ENCODE peak calls at places on chromosomes 16 and 17, in six cellular contexts. K is thoracic aorta; F is cardiac muscle cell; P is CD8-positive, alpha-beta memory T cell; C is NT2/D1; Q is neural progenitor cell. G is an unnamed sample. For H3K27me3, the result is how much of the 10 kb centered on the place peaks cover.

GRCh38 chr16:76780556-76780955 is 410.4 kb upstream of the MON1B start:
- DNase-seq in K (no peak), F (no peak), P (no peak), C (no peak), Q (no peak), G (no peak)

GRCh38 chr17:50146927-50147640 is 3.4 kb downstream of the PPP1R9B start:
- DNase-seq in K (no peak), F (no peak), P (no peak), C (no peak), Q (no peak), G (peak)

GRCh38 chr16:5257462-5257861 is 159.9 kb upstream of the EEF2KMT start:
- DNase-seq in K (no peak), F (no peak), P (no peak), C (no peak), Q (no peak), G (no peak)

GRCh38 chr16:50644730-50645129 is 36.4 kb downstream of the SNX20 start:
- DNase-seq in K (no peak), F (peak), P (peak), C (no peak), Q (peak), G (peak)

GRCh38 chr17:10651927-10652326 is 5.2 kb downstream of the MYH3 start:
- DNase-seq in K (no peak), F (no peak), P (no peak), C (no peak), Q (no peak), G (no peak)

GRCh38 chr17:29237476-29238132 is 9.1 kb upstream of the CRYBA1 start:
- DNase-seq in K (no peak), F (no peak), P (no peak), C (no peak), Q (no peak), G (no peak)

GRCh38 chr17:57629470-57629869 is 115.6 kb downstream of the CCDC182 start:
- DNase-seq in K (no peak), F (no peak), P (no peak), C (no peak), Q (no peak), G (no peak)

GRCh38 chr16:2028620-2029220 is 2.0 kb downstream of the NHERF2 start:
- DNase-seq in K (no peak), F (no peak), P (no peak), C (no peak), Q (no peak), G (no peak)

GRCh38 chr17:4537451-4538235 is 17.5 kb downstream of the MYBBP1A start:
- DNase-seq in K (no peak), F (no peak), P (no peak), C (no peak), Q (no peak), G (no peak)

GRCh38 chr16:84547539-84548058 is 43.1 kb upstream of the MEAK7 start:
- DNase-seq in K (no peak), F (peak), P (no peak), C (no peak), Q (peak), G (no peak)

GRCh38 chr17:33267279-33267790 is 25.8 kb downstream of the ASIC2 start:
- DNase-seq in K (no peak), F (no peak), P (no peak), C (no peak), Q (no peak), G (no peak)

GRCh38 chr17:78484300-78485159 is 92.7 kb downstream of the DNAH17 start:
- DNase-seq in K (no peak), F (peak), P (peak), C (no peak), Q (peak), G (peak)

GRCh38 chr16:15653227-15653626 is 3.2 kb downstream of the NDE1 start:
- DNase-seq in K (no peak), F (no peak), P (no peak), C (no peak), Q (no peak), G (no peak)

GRCh38 chr17:67582632-67583230 is 135.0 kb upstream of the NOL11 start:
- DNase-seq in K (no peak), F (no peak), P (no peak), C (no peak), Q (no peak), G (no peak)

GRCh38 chr17:2598166-2598565 is 4.7 kb downstream of the PAFAH1B1 start:
- DNase-seq in K (no peak), F (no peak), P (no peak), C (no peak), Q (no peak), G (no peak)

GRCh38 chr17:7184091-7184488 is 4.9 kb upstream of the ASGR1 start:
- DNase-seq in K (no peak), F (no peak), P (no peak), C (no peak), Q (no peak), G (no peak)

GRCh38 chr17:83199500-83200201 is 120.2 kb downstream of the METRNL start:
- DNase-seq in K (peak), F (no peak), P (peak), C (no peak), Q (no peak), G (no peak)

GRCh38 chr16:1560866-1561265 is 27.4 kb downstream of the TMEM204 start:
- DNase-seq in K (no peak), F (no peak), P (no peak), C (no peak), Q (no peak), G (no peak)

GRCh38 chr17:50633683-50634082 is 998 bp upstream of the ABCC3 start:
- DNase-seq in K (no peak), F (no peak), P (no peak), C (no peak), Q (no peak), G (no peak)

GRCh38 chr17:74763565-74764387 is 12.4 kb downstream of the NAT9 start:
- DNase-seq in K (no peak), F (peak), P (no peak), C (no peak), Q (peak), G (peak)

GRCh38 chr16:29982560-29983419 is 9.1 kb downstream of the TAOK2 start:
- DNase-seq in K (no peak), F (no peak), P (no peak), C (no peak), Q (no peak), G (peak)

GRCh38 chr16:723695-724094 is 2.5 kb downstream of the CCDC78 start:
- DNase-seq in K (no peak), F (no peak), P (no peak), C (no peak), Q (no peak), G (no peak)

GRCh38 chr16:19808061-19808621 is 76.5 kb downstream of the GPRC5B start:
- DNase-seq in K (no peak), F (peak), P (no peak), C (no peak), Q (peak), G (no peak)

GRCh38 chr16:12538667-12539081 is 265.0 kb downstream of the CPPED1 start:
- DNase-seq in K (no peak), F (no peak), P (no peak), C (no peak), Q (no peak), G (no peak)

GRCh38 chr16:17454331-17454730 is 16.4 kb downstream of the XYLT1 start:
- DNase-seq in K (no peak), F (no peak), P (no peak), C (no peak), Q (no peak), G (no peak)

GRCh38 chr16:5010576-5011329 is 23.0 kb downstream of the NAGPA start:
- DNase-seq in K (no peak), F (no peak), P (no peak), C (no peak), Q (peak), G (peak)

GRCh38 chr16:27177031-27177774 is 26.1 kb upstream of the KDM8 start:
- DNase-seq in K (no peak), F (no peak), P (no peak), C (no peak), Q (no peak), G (no peak)

GRCh38 chr16:12158428-12158827 is 181.9 kb downstream of the SNX29 start:
- DNase-seq in K (no peak), F (no peak), P (no peak), C (no peak), Q (no peak), G (no peak)

DNA sequence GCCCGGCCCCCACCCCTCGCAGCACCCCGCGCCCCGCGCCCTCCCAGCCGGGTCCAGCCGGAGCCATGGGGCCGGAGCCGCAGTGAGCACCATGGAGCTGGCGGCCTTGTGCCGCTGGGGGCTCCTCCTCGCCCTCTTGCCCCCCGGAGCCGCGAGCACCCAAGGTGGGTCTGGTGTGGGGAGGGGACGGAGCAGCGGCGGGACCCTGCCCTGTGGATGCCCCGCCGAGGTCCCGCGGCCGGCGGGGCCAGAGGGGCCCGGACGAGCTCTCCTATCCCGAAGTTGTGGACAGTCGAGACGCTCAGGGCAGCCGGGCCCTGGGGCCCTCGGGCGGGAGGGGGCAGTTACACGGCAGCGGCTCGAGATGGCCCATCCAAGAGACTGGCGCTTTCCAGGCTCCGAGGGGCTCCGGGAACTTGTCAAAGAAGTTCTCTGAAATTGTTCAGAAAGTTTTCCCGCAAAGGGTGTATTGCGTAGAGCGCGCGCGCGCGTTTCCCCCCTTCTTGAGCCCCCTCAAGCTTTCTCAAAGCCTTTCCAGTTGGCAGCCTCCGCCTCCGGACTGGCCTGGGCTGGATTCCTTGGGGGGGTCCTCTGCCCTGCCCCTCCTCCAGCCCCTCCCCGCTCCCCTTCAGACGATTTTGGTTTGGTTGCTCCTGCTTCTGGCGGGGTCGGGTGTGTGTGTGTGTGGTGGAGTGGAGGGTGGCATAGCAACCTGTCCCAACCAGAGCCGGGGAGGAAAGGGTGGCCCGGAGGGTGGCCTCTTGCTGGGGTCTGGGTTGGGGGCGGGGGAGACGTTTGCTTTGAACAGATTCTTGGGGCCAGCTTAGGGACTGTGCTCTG is 504 bp downstream of the ERBB2 start:
- DNase-seq in K (no peak), F (peak), P (no peak), C (no peak), Q (peak), G (peak)
- H3K4me3 ChIP-seq in K (peak), F (peak), P (no peak), C (peak), Q (peak), G (peak)

GRCh38 chr17:44540246-44541084 is 16.8 kb upstream of the FZD2 start:
- DNase-seq in K (no peak), F (no peak), P (no peak), C (no peak), Q (no peak), G (peak)
- H3K27me3 ChIP-seq in K (under half), F (under half), P (under half), C (under half), Q (under half), G (half or more)

DNA sequence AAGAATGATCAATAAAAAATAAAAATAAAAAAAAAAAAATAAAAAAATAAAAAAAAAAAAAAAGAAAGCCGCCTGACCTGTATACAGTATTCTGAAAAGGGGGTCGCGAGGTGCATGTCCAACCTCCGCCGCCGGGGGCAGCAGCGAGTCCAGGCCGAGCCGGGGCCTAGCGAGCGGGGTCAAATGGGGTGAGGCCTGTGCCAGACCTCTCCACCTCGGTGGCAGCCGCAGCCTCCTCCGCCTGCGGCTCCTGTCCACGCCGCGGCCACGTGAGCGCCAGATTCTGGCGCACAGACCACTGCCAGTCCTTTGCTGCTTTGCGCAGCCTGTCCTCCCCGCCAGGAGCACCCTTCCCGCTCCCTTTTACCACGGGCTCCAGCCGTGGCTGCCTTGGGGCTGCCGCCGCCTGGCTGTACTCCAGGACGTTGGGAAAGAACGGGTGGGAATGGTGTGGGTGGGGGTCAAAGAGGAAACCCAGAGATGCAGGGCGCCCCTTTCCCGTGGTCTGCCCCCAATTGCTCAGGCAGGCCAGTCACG is 2.4 kb upstream of the BCKDK start:
- DNase-seq in K (peak), F (peak), P (peak), C (peak), Q (peak), G (peak)
- H3K4me3 ChIP-seq in K (peak), F (no peak), P (no peak), C (peak), Q (no peak), G (no peak)

GRCh38 chr17:61405686-61406542 is 6.3 kb downstream of the TBX2 start:
- DNase-seq in K (no peak), F (peak), P (no peak), C (no peak), Q (no peak), G (peak)

GRCh38 chr17:61408151-61409041 is 8.8 kb downstream of the TBX2 start:
- DNase-seq in K (no peak), F (no peak), P (no peak), C (no peak), Q (peak), G (peak)

GRCh38 chr17:61406543-61406845 is 6.9 kb downstream of the TBX2 start:
- DNase-seq in K (no peak), F (no peak), P (no peak), C (no peak), Q (no peak), G (no peak)

GRCh38 chr17:61406871-61407210 is 7.2 kb downstream of the TBX2 start:
- DNase-seq in K (no peak), F (no peak), P (no peak), C (no peak), Q (no peak), G (no peak)

DNA sequence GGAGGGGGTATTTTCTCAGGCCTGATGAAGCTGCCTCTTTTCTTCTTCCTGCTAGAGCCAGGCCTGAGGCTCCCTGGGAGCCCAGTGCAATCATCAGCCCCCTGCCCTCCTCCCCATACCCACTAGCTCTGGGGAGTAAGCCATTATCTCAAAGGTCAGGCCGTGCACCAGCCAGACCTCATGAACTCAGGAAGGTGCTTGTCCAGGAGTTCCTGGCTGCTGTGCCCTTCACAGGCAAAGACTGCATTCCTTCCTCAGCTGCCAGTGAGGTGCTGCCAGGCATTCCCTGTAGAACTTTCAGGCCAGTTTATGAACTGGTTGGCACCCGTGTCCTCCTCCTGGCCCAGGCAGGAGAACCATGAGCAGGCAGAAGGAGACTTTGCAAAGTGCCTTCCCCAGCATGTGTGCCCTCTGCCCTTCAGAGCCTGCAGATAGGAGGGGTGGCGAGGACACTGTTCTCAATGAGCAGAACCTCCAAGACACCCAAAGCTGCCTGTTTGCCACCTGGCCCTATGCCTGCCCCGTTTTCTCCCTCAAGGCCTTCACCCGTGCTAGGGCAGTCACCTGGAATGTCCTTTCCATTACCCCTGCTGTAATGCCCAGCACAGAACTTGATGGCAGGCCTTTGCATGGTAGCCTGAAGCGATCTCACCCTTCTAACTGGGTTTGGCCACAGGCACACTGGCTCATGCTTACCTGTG is 7.7 kb downstream of the TBX2 start:
- DNase-seq in K (no peak), F (peak), P (no peak), C (no peak), Q (no peak), G (peak)
- H3K27me3 ChIP-seq in K (under half), F (half or more), P (half or more), C (half or more), Q (half or more), G (half or more)

DNA sequence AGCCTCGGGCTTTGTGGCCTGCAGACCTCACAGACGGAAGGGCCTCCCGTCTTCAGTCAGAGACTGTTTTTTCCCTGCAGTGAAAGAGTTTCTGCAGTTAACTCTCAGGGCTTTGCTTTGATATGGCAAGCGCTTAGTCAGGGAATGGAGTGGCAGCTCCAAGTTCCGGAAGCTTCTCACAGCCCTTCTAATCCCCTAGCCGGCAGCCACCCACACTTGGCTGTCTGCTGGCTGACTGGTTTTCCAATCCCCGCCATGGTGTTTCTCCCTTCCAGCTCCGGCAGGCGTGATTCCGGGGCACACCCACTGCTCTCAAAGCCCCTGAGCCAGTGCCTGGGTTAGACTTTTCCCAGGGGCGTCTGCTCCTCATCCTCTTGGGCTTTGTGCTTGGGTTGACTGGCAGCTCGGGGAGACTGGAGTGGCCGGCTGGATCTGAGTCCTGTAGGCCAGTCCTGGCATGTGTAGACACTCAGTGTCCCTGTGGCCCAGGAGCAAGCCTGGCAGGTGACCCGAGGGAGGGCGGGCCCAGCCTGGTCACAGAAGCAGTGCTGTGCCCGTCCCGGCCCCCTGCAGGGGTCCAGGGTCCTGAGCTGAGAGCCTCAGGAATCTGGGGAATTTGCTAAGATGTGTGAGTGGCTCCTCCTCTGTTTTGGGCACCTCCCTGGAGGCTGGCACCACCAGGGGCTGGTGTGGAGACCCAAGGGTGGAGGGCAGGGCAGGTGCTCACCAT is 30.0 kb downstream of the BAIAP2 start:
- DNase-seq in K (no peak), F (no peak), P (no peak), C (peak), Q (peak), G (peak)
- H3K4me3 ChIP-seq in K (no peak), F (no peak), P (no peak), C (no peak), Q (no peak), G (no peak)

GRCh38 chr17:79785017-79785899 is 7.3 kb downstream of the CBX2 start:
- DNase-seq in K (no peak), F (no peak), P (no peak), C (no peak), Q (no peak), G (no peak)

GRCh38 chr17:79788455-79788854 is 8.4 kb downstream of the CBX8 start:
- DNase-seq in K (no peak), F (no peak), P (no peak), C (no peak), Q (no peak), G (peak)

GRCh38 chr17:79788989-79789942 is 7.6 kb downstream of the CBX8 start:
- DNase-seq in K (no peak), F (peak), P (no peak), C (no peak), Q (peak), G (peak)

GRCh38 chr17:79785900-79786810 is 8.2 kb downstream of the CBX2 start:
- DNase-seq in K (no peak), F (no peak), P (no peak), C (no peak), Q (no peak), G (peak)

DNA sequence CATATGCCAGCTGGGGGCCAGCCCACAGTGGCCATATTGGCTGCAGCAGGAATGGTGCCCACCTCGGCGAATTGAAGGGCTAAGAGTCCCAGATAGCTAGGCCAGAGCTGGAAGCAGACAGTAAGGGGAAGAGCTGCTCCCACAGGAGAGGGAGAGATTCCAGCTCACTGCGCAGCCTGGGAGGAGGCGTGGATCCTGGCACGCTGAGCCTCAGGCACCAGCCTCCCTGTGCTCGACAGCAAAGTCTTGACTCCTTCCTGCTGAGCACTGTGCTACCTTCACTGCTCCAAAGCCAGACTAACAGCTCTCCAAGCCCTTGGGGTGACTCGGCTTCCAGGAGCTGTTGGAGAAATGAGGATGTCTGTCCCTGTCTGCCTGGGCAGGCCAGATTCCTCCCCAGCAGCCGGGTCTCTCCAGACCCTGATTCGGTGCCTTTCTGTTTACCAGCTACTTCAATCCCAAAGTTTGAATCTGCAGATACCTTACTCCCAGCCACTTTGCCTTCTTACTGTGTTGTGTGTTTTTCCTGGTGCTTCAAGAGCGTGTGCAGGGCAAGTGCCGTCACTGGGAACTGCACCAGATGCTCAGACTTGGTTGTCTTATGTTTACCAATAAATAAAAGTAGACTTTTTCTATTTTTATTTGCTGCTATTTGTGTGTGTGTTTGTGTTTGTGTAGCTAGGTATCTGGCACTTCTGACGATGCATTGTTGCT is 9.1 kb downstream of the CBX2 start:
- DNase-seq in K (no peak), F (no peak), P (no peak), C (no peak), Q (no peak), G (peak)
- H3K27me3 ChIP-seq in K (under half), F (under half), P (under half), C (under half), Q (half or more), G (under half)

GRCh38 chr17:41664587-41665565 is 23.8 kb upstream of the EIF1 start:
- DNase-seq in K (no peak), F (no peak), P (no peak), C (no peak), Q (no peak), G (peak)
- H3K4me3 ChIP-seq in K (peak), F (no peak), P (peak), C (no peak), Q (no peak), G (no peak)

G was measured in H7.